ENCODE peak calls at places on chromosomes 12 and 14, in nine cellular contexts. E is iPS-NIHi11; K is glutamatergic neuron; Y is stimulated activated CD4-positive, alpha-beta T cell treated with anti-CD3 and anti-CD28 coated beads, Interleukin-4, amount 100 ng/mL, for 1 hour; G is A549; I is GM20000; L is hippocampal formation; M is cardiac fibroblast; F is KBM-7. C is an unnamed sample.

GRCh38 chr12:76533331-76533730 is 26.2 kb downstream of the OSBPL8 start:
- DNase-seq in E (no peak), K (no peak), Y (no peak), G (no peak), I (no peak), L (no peak), M (peak), F (no peak), C (no peak)

GRCh38 chr12:126684703-126685102 is 1582.3 kb upstream of the TMEM132C start:
- DNase-seq in E (no peak), K (no peak), Y (no peak), G (no peak), I (no peak), L (no peak), M (no peak), F (no peak), C (no peak)

GRCh38 chr12:2806700-2807099 is 5.8 kb upstream of the ITFG2 start:
- DNase-seq in E (no peak), K (no peak), Y (no peak), G (no peak), I (no peak), L (no peak), M (peak), F (no peak), C (no peak)

GRCh38 chr14:95935228-95935822 is 58.7 kb downstream of the TUNAR start:
- DNase-seq in E (peak), K (no peak), Y (no peak), G (no peak), I (no peak), L (no peak), M (peak), F (peak), C (no peak)

GRCh38 chr12:47778842-47779241 is 5.8 kb downstream of the SLC48A1 start:
- DNase-seq in E (no peak), K (no peak), Y (peak), G (no peak), I (no peak), L (no peak), M (no peak), F (no peak), C (no peak)

GRCh38 chr12:2944401-2945047 is 14.7 kb upstream of the TEAD4 start:
- DNase-seq in E (peak), K (peak), Y (peak), G (peak), I (peak), L (no peak), M (peak), F (peak), C (peak)

GRCh38 chr14:69612014-69612758 is 790 bp downstream of the SUSD6 start:
- DNase-seq in E (peak), K (peak), Y (peak), G (no peak), I (no peak), L (peak), M (peak), F (peak), C (peak)

GRCh38 chr12:93225094-93225493 is 152.6 kb upstream of the NUDT4 start:
- DNase-seq in E (no peak), K (no peak), Y (no peak), G (no peak), I (no peak), L (no peak), M (no peak), F (no peak), C (no peak)

GRCh38 chr12:29611906-29612305 is 114.4 kb upstream of the OVCH1 start:
- DNase-seq in E (no peak), K (no peak), Y (no peak), G (no peak), I (no peak), L (no peak), M (peak), F (no peak), C (no peak)

GRCh38 chr12:88574278-88574677 is 6.0 kb downstream of the KITLG start:
- DNase-seq in E (no peak), K (no peak), Y (no peak), G (no peak), I (no peak), L (no peak), M (no peak), F (no peak), C (no peak)

GRCh38 chr12:109807954-109808353 is 25.2 kb downstream of the TRPV4 start:
- DNase-seq in E (no peak), K (no peak), Y (no peak), G (no peak), I (no peak), L (no peak), M (no peak), F (no peak), C (no peak)

GRCh38 chr12:3315201-3315661 is 175.8 kb upstream of the PRMT8 start:
- DNase-seq in E (peak), K (no peak), Y (no peak), G (no peak), I (no peak), L (no peak), M (peak), F (no peak), C (no peak)

GRCh38 chr12:14216405-14217294 is 148.8 kb upstream of the ATF7IP start:
- DNase-seq in E (no peak), K (no peak), Y (no peak), G (no peak), I (no peak), L (no peak), M (peak), F (peak), C (no peak)

GRCh38 chr14:89296281-89296745 is 120.7 kb downstream of the FOXN3 start:
- DNase-seq in E (peak), K (no peak), Y (no peak), G (no peak), I (no peak), L (no peak), M (no peak), F (no peak), C (no peak)

GRCh38 chr12:72448089-72448488 is 175.9 kb downstream of the TRHDE start:
- DNase-seq in E (no peak), K (no peak), Y (no peak), G (no peak), I (no peak), L (no peak), M (no peak), F (no peak), C (no peak)

GRCh38 chr14:51424569-51425251 is 184.7 kb downstream of the TMX1 start:
- DNase-seq in E (no peak), K (no peak), Y (no peak), G (no peak), I (no peak), L (no peak), M (peak), F (no peak), C (no peak)

GRCh38 chr12:22658214-22658613 is 33.2 kb downstream of the ETNK1 start:
- DNase-seq in E (no peak), K (no peak), Y (no peak), G (peak), I (no peak), L (no peak), M (peak), F (no peak), C (no peak)

GRCh38 chr12:68375701-68376469 is 43.7 kb upstream of the MDM1 start:
- DNase-seq in E (no peak), K (no peak), Y (no peak), G (no peak), I (no peak), L (no peak), M (peak), F (no peak), C (no peak)

GRCh38 chr12:15428632-15429031 is 106.3 kb downstream of the PTPRO start:
- DNase-seq in E (no peak), K (no peak), Y (no peak), G (no peak), I (no peak), L (no peak), M (no peak), F (no peak), C (no peak)

GRCh38 chr12:8638951-8639350 is 23.7 kb downstream of the MFAP5 start:
- DNase-seq in E (no peak), K (no peak), Y (no peak), G (no peak), I (no peak), L (no peak), M (no peak), F (no peak), C (no peak)

GRCh38 chr12:80195143-80195726 is 95.9 kb downstream of the OTOGL start:
- DNase-seq in E (peak), K (no peak), Y (no peak), G (peak), I (peak), L (peak), M (peak), F (peak), C (no peak)

C was measured in activated effector memory CD4-positive, alpha-beta T cell treated with Interleukin-2 at 50 U/mL for 16 hours.